ENCODE peak calls at places on chromosomes 11 and 22, in five cellular contexts. One of them, this sample, is unnamed.

GRCh38 chr22:37409031-37409430 is 18.2 kb downstream of the ELFN2 start:
- DNase-seq in GM13977: no peak
- DNase-seq in ovary: no peak
- DNase-seq in AG10803: no peak
- DNase-seq in right lobe of liver: no peak
- DNase-seq in this sample: no peak

GRCh38 chr22:20749453-20749852 is 24.5 kb upstream of the SERPIND1 start:
- DNase-seq in ovary: no peak
- DNase-seq in GM13977: no peak
- DNase-seq in right lobe of liver: no peak
- DNase-seq in AG10803: no peak
- DNase-seq in this sample: no peak

GRCh38 chr11:119993732-119994131 is 144.2 kb downstream of the TRIM29 start:
- DNase-seq in GM13977: no peak
- DNase-seq in AG10803: no peak
- DNase-seq in ovary: no peak
- DNase-seq in right lobe of liver: no peak
- DNase-seq in this sample: no peak

GRCh38 chr11:117940736-117941135 is 11.5 kb upstream of the TMPRSS13 start:
- DNase-seq in GM13977: no peak
- DNase-seq in right lobe of liver: no peak
- DNase-seq in AG10803: no peak
- DNase-seq in ovary: no peak
- DNase-seq in this sample: no peak

GRCh38 chr11:78469905-78470304 is 52.3 kb upstream of the GAB2 start:
- DNase-seq in AG10803: no peak
- DNase-seq in GM13977: no peak
- DNase-seq in ovary: no peak
- DNase-seq in right lobe of liver: no peak
- DNase-seq in this sample: no peak

GRCh38 chr11:85893378-85893777 is 38.2 kb downstream of the CCDC83 start:
- DNase-seq in GM13977: no peak
- DNase-seq in right lobe of liver: no peak
- DNase-seq in ovary: no peak
- DNase-seq in AG10803: no peak
- DNase-seq in this sample: no peak

GRCh38 chr22:21856868-21857267 is 10.6 kb downstream of the MAPK1 start:
- DNase-seq in AG10803: no peak
- DNase-seq in right lobe of liver: no peak
- DNase-seq in GM13977: no peak
- DNase-seq in ovary: no peak
- DNase-seq in this sample: no peak

GRCh38 chr22:43376765-43377485 is 33.8 kb upstream of the SCUBE1 start:
- DNase-seq in ovary: no peak
- DNase-seq in AG10803: no peak
- DNase-seq in right lobe of liver: no peak
- DNase-seq in GM13977: no peak
- DNase-seq in this sample: no peak

GRCh38 chr11:845872-846271 is 3.2 kb downstream of the TSPAN4 start:
- DNase-seq in right lobe of liver: no peak
- DNase-seq in GM13977: no peak
- DNase-seq in ovary: no peak
- DNase-seq in AG10803: no peak
- DNase-seq in this sample: no peak

GRCh38 chr22:49906799-49907290 is 11.4 kb downstream of the ALG12 start:
- DNase-seq in GM13977: no peak
- DNase-seq in right lobe of liver: peak; percentile 20
- DNase-seq in ovary: no peak
- DNase-seq in AG10803: no peak
- DNase-seq in this sample: peak; percentile 45

GRCh38 chr11:108085672-108086071 is 35.7 kb upstream of the ACAT1 start:
- DNase-seq in ovary: no peak
- DNase-seq in GM13977: no peak
- DNase-seq in AG10803: no peak
- DNase-seq in right lobe of liver: no peak
- DNase-seq in this sample: no peak

GRCh38 chr11:81970886-81971285 is 762.8 kb downstream of the FAM181B start:
- DNase-seq in right lobe of liver: no peak
- DNase-seq in AG10803: no peak
- DNase-seq in ovary: no peak
- DNase-seq in GM13977: no peak
- DNase-seq in this sample: no peak

DNA sequence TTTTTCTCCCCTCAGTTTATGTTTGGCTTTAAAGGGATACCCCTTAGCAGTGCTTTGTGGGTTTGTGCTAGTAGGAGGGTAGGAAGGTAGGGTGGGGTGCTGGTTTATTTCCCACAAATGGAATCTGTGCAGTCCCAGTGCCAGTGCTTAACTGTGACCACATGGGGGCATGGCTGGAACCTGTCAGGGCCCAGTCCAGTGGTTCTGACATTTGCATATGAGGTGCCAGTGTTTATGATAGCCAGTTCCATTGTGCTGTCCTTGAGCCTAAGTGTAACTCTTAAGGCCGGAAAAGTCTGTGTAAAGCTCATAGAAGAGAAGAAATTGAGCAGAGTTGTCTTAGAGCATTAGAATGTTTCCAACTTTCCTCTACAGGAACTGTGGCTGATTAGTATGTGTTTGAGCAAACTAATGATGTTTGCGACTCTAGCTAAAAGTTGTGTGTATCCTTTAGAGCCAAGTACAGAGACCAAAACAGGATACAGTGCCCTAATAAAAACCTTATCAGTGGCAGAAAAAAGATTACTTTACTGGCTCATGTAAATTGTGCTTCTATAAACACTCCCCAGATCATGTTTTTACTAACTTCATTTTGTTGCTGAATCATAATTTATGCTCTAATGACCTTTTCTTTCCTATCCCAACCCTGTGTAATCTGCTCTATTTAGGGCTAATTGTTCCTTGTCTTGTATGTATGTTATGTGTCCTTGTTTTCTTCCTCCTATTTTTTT is 38.1 kb downstream of the DIXDC1 start:
- DNase-seq in right lobe of liver: no peak
- DNase-seq in ovary: no peak
- DNase-seq in AG10803: no peak
- DNase-seq in GM13977: no peak
- DNase-seq in this sample: no peak
- TF ChIP-seq CTCF in right lobe of liver: peak; percentile 15
- TF ChIP-seq CTCF in ovary: no peak
- TF ChIP-seq CTCF in AG10803: peak; percentile 19
- TF ChIP-seq CTCF in GM13977: no peak
- TF ChIP-seq CTCF in this sample: peak; percentile 16

GRCh38 chr11:12540075-12540685 is 134.0 kb upstream of the TEAD1 start:
- DNase-seq in ovary: no peak
- DNase-seq in right lobe of liver: no peak
- DNase-seq in GM13977: no peak
- DNase-seq in AG10803: peak; percentile 62
- DNase-seq in this sample: no peak

GRCh38 chr11:12542186-12542935 is 131.9 kb upstream of the TEAD1 start:
- DNase-seq in right lobe of liver: no peak
- DNase-seq in GM13977: no peak
- DNase-seq in AG10803: no peak
- DNase-seq in ovary: no peak
- DNase-seq in this sample: no peak

GRCh38 chr11:12539570-12539969 is 134.7 kb upstream of the TEAD1 start:
- DNase-seq in ovary: no peak
- DNase-seq in right lobe of liver: no peak
- DNase-seq in AG10803: peak; percentile 95
- DNase-seq in GM13977: no peak
- DNase-seq in this sample: no peak

GRCh38 chr11:12541588-12542151 is 132.6 kb upstream of the TEAD1 start:
- DNase-seq in right lobe of liver: no peak
- DNase-seq in GM13977: no peak
- DNase-seq in ovary: no peak
- DNase-seq in AG10803: no peak
- DNase-seq in this sample: no peak

DNA sequence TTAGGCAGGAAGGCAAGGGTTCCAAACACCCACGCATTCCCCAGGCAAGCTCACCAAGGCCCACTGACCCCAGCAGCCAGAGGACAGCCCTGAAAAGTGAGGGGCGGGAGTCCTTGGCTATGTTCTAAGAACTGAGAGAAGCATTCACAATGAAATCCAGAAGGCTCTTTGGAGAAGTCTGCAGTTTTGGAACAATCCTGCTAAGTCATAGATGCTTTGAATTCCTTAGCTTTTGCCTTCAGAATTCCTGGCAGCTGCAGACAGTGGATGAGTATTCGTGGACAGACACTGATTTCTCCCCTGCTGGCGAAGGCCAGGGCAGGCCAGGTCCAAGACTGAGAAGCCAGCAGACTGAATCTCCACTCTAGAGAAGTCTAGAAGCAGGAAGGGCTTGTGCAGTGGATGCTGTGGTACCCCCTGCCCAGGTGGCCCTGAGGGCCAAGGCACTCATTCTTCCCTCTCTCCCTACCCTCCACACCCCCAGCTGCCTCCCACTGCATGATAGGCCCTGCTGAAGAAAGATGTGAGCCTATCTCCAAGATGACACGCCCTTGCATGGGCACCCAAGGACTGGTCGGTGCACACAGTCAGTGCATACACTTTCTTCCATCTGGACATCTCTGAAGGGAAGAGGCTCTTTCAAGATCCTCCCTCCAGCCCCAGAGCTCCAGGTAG is 133.2 kb upstream of the TEAD1 start:
- DNase-seq in ovary: no peak
- DNase-seq in AG10803: peak; percentile 96
- DNase-seq in right lobe of liver: no peak
- DNase-seq in GM13977: no peak
- DNase-seq in this sample: no peak
- TF ChIP-seq CTCF in ovary: no peak
- TF ChIP-seq CTCF in AG10803: peak; percentile 76
- TF ChIP-seq CTCF in right lobe of liver: no peak
- TF ChIP-seq CTCF in GM13977: no peak
- TF ChIP-seq CTCF in this sample: no peak

GRCh38 chr11:77093056-77093891 is 9.4 kb upstream of the OMP start:
- DNase-seq in right lobe of liver: no peak
- DNase-seq in ovary: peak; percentile 28
- DNase-seq in GM13977: no peak
- DNase-seq in AG10803: no peak
- DNase-seq in this sample: peak; percentile 33

GRCh38 chr11:77090046-77090372 is 12.6 kb upstream of the OMP start:
- DNase-seq in AG10803: no peak
- DNase-seq in GM13977: no peak
- DNase-seq in right lobe of liver: no peak
- DNase-seq in ovary: peak; percentile 18
- DNase-seq in this sample: no peak

GRCh38 chr11:77092382-77092781 is 10.3 kb upstream of the OMP start:
- DNase-seq in right lobe of liver: peak; percentile 19
- DNase-seq in ovary: peak; percentile 25
- DNase-seq in GM13977: no peak
- DNase-seq in AG10803: no peak
- DNase-seq in this sample: peak; percentile 13

GRCh38 chr11:77090373-77091111 is 12.1 kb upstream of the OMP start:
- DNase-seq in right lobe of liver: peak; percentile 29
- DNase-seq in ovary: peak; percentile 26
- DNase-seq in AG10803: no peak
- DNase-seq in GM13977: no peak
- DNase-seq in this sample: peak; percentile 44

DNA sequence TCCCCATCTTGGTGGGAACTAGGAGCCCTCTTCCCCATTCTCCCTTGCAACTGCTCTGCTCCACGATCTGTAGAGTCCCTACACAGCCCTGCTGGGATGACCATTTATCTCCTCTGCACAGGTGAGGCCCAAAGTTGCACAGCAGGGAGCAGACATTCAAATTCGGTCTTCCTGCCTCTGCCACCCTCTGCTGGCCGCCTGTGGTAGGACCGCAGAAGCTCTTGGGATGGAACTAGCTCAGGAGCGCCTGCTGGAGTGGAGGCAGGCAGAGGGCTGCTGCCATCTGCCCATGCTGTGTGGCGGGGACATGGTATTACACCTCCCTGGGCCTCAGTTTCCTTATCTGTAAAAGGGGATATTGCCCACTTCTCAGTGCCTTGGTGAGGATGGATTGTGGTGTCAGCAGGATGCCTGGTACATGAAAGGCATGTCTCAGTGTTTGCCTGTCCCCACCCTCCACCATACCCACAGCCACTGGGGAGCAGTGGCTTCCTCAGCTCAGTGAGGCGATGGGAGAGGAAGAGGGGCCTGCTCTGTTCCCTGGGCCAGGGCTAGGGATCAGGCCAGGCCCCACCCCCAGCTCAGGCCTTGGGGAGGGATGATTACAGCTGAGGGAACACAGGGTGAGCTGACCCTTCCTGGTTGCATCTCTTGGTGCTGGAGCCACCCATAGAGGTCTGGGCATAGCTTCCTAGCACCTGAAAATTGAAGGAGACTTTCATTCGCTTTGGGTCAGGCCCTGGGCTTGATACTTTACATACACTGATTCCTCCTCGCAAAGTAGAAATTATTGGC is 11.3 kb upstream of the OMP start:
- DNase-seq in right lobe of liver: peak; percentile 82
- DNase-seq in GM13977: peak; percentile 94
- DNase-seq in ovary: peak; percentile 83
- DNase-seq in AG10803: peak; percentile 69
- DNase-seq in this sample: peak; percentile 69
- TF ChIP-seq CTCF in right lobe of liver: peak; percentile 88
- TF ChIP-seq CTCF in GM13977: peak; percentile 98
- TF ChIP-seq CTCF in ovary: peak; percentile 89
- TF ChIP-seq CTCF in AG10803: peak; percentile 94
- TF ChIP-seq CTCF in this sample: peak; percentile 89

DNA sequence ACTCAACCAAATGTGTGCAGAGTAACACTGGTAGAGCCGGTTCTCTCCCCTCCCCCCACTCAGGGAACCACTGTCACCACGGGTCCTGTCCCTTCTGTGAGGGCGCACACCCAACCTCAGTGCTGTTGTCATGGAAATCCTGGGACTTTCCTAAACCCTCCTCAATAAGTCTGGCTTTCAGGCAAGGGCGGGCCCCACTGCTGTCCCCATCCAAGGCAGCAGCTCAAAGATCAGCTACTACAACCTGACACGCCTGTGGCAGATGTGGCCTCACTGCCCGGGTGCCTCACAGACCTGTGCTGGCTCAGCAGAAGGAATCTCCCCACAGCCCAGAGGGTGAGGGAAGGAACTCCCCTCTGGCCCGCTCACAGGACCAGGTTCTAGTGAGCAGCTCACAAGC is 2.2 kb downstream of the PRODH start:
- DNase-seq in AG10803: no peak
- DNase-seq in right lobe of liver: no peak
- DNase-seq in GM13977: no peak
- DNase-seq in ovary: no peak
- DNase-seq in this sample: no peak
- TF ChIP-seq CTCF in AG10803: no peak
- TF ChIP-seq CTCF in right lobe of liver: no peak
- TF ChIP-seq CTCF in GM13977: no peak
- TF ChIP-seq CTCF in ovary: no peak
- TF ChIP-seq CTCF in this sample: no peak

GRCh38 chr11:7143908-7144307 is 55.1 kb downstream of the RBMXL2 start:
- DNase-seq in GM13977: no peak
- DNase-seq in AG10803: peak; percentile 20
- DNase-seq in ovary: no peak
- DNase-seq in right lobe of liver: no peak
- DNase-seq in this sample: no peak
- TF ChIP-seq CTCF in GM13977: peak; percentile 25
- TF ChIP-seq CTCF in AG10803: peak; percentile 50
- TF ChIP-seq CTCF in ovary: no peak
- TF ChIP-seq CTCF in right lobe of liver: peak; percentile 63
- TF ChIP-seq CTCF in this sample: no peak

GRCh38 chr11:83088965-83089364 is 17.3 kb upstream of the RAB30 start:
- DNase-seq in GM13977: no peak
- DNase-seq in right lobe of liver: no peak
- DNase-seq in AG10803: no peak
- DNase-seq in ovary: no peak
- DNase-seq in this sample: no peak
- TF ChIP-seq CTCF in GM13977: no peak
- TF ChIP-seq CTCF in right lobe of liver: no peak
- TF ChIP-seq CTCF in AG10803: no peak
- TF ChIP-seq CTCF in ovary: no peak
- TF ChIP-seq CTCF in this sample: no peak

GRCh38 chr22:35547993-35548761 is 7.5 kb downstream of the RASD2 start:
- DNase-seq in right lobe of liver: no peak
- DNase-seq in ovary: no peak
- DNase-seq in GM13977: no peak
- DNase-seq in AG10803: no peak
- DNase-seq in this sample: no peak
- TF ChIP-seq CTCF in right lobe of liver: no peak
- TF ChIP-seq CTCF in ovary: no peak
- TF ChIP-seq CTCF in GM13977: peak; percentile 38
- TF ChIP-seq CTCF in AG10803: peak; percentile 28
- TF ChIP-seq CTCF in this sample: no peak

This sample was measured in CD14-positive monocyte.